ENCODE peak calls at places on chromosomes 5 and 9, in nine cellular contexts. One of them, this sample, is unnamed.

GRCh38 chr5:32233696-32234447 is 59.8 kb upstream of the GOLPH3 start:
- DNase-seq in cardiac fibroblast: peak; percentile 65
- DNase-seq in NB4: peak; percentile 93
- DNase-seq in progenitor cell of endocrine pancreas: no peak
- DNase-seq in gastrocnemius medialis: no peak
- DNase-seq in choroid plexus epithelial cell: peak; percentile 87
- DNase-seq in esophagus squamous epithelium: no peak
- DNase-seq in Calu3: peak; percentile 66
- DNase-seq in left lung: peak; percentile 50
- DNase-seq in this sample: peak; percentile 74

GRCh38 chr5:60494144-60494543 is 205.8 kb downstream of the DEPDC1B start:
- DNase-seq in gastrocnemius medialis: no peak
- DNase-seq in cardiac fibroblast: no peak
- DNase-seq in progenitor cell of endocrine pancreas: no peak
- DNase-seq in left lung: no peak
- DNase-seq in choroid plexus epithelial cell: no peak
- DNase-seq in esophagus squamous epithelium: no peak
- DNase-seq in Calu3: no peak
- DNase-seq in NB4: no peak
- DNase-seq in this sample: no peak

GRCh38 chr5:72531496-72532190 is 24.4 kb upstream of the ZNF366 start:
- DNase-seq in progenitor cell of endocrine pancreas: no peak
- DNase-seq in esophagus squamous epithelium: no peak
- DNase-seq in Calu3: no peak
- DNase-seq in gastrocnemius medialis: no peak
- DNase-seq in choroid plexus epithelial cell: peak; percentile 27
- DNase-seq in cardiac fibroblast: peak; percentile 64
- DNase-seq in NB4: no peak
- DNase-seq in left lung: no peak
- DNase-seq in this sample: peak; percentile 41

GRCh38 chr5:172350212-172351181 is 66.9 kb upstream of the UBTD2 start:
- DNase-seq in progenitor cell of endocrine pancreas: no peak
- DNase-seq in NB4: no peak
- DNase-seq in esophagus squamous epithelium: no peak
- DNase-seq in choroid plexus epithelial cell: no peak
- DNase-seq in left lung: no peak
- DNase-seq in cardiac fibroblast: no peak
- DNase-seq in Calu3: no peak
- DNase-seq in gastrocnemius medialis: no peak
- DNase-seq in this sample: no peak

GRCh38 chr5:160221082-160221481 is 8.2 kb upstream of the FABP6 start:
- DNase-seq in esophagus squamous epithelium: no peak
- DNase-seq in cardiac fibroblast: no peak
- DNase-seq in progenitor cell of endocrine pancreas: no peak
- DNase-seq in choroid plexus epithelial cell: no peak
- DNase-seq in gastrocnemius medialis: no peak
- DNase-seq in left lung: no peak
- DNase-seq in Calu3: no peak
- DNase-seq in NB4: no peak
- DNase-seq in this sample: no peak

GRCh38 chr5:141050622-141051525 is at the start of gene PCDHB1:
- DNase-seq in left lung: no peak
- DNase-seq in Calu3: no peak
- DNase-seq in esophagus squamous epithelium: no peak
- DNase-seq in progenitor cell of endocrine pancreas: no peak
- DNase-seq in choroid plexus epithelial cell: no peak
- DNase-seq in cardiac fibroblast: no peak
- DNase-seq in NB4: no peak
- DNase-seq in gastrocnemius medialis: no peak
- DNase-seq in this sample: no peak

GRCh38 chr9:20570086-20570485 is 52.2 kb downstream of the MLLT3 start:
- DNase-seq in Calu3: no peak
- DNase-seq in gastrocnemius medialis: no peak
- DNase-seq in esophagus squamous epithelium: no peak
- DNase-seq in choroid plexus epithelial cell: peak; percentile 29
- DNase-seq in left lung: no peak
- DNase-seq in NB4: no peak
- DNase-seq in progenitor cell of endocrine pancreas: no peak
- DNase-seq in cardiac fibroblast: no peak
- DNase-seq in this sample: peak; percentile 66

GRCh38 chr9:76486151-76486550 is 27.2 kb downstream of the GCNT1 start:
- DNase-seq in choroid plexus epithelial cell: peak; percentile 84
- DNase-seq in gastrocnemius medialis: no peak
- DNase-seq in Calu3: no peak
- DNase-seq in left lung: no peak
- DNase-seq in NB4: no peak
- DNase-seq in cardiac fibroblast: no peak
- DNase-seq in esophagus squamous epithelium: no peak
- DNase-seq in progenitor cell of endocrine pancreas: no peak
- DNase-seq in this sample: no peak

GRCh38 chr9:89635816-89636215 is 31.0 kb downstream of the GADD45G start:
- DNase-seq in progenitor cell of endocrine pancreas: no peak
- DNase-seq in left lung: no peak
- DNase-seq in cardiac fibroblast: no peak
- DNase-seq in esophagus squamous epithelium: no peak
- DNase-seq in NB4: no peak
- DNase-seq in Calu3: no peak
- DNase-seq in choroid plexus epithelial cell: no peak
- DNase-seq in gastrocnemius medialis: no peak
- DNase-seq in this sample: no peak

GRCh38 chr5:122842016-122842580 is 3.3 kb upstream of the SNX24 start:
- DNase-seq in gastrocnemius medialis: no peak
- DNase-seq in cardiac fibroblast: no peak
- DNase-seq in esophagus squamous epithelium: no peak
- DNase-seq in progenitor cell of endocrine pancreas: no peak
- DNase-seq in choroid plexus epithelial cell: no peak
- DNase-seq in NB4: no peak
- DNase-seq in left lung: no peak
- DNase-seq in Calu3: no peak
- DNase-seq in this sample: no peak

GRCh38 chr9:88567870-88568269 is 32.9 kb downstream of the NXNL2 start:
- DNase-seq in choroid plexus epithelial cell: no peak
- DNase-seq in esophagus squamous epithelium: no peak
- DNase-seq in NB4: no peak
- DNase-seq in progenitor cell of endocrine pancreas: no peak
- DNase-seq in left lung: no peak
- DNase-seq in Calu3: no peak
- DNase-seq in cardiac fibroblast: no peak
- DNase-seq in gastrocnemius medialis: no peak
- DNase-seq in this sample: no peak

GRCh38 chr5:32314658-32315057 is 1.9 kb upstream of the MTMR12 start:
- DNase-seq in gastrocnemius medialis: no peak
- DNase-seq in choroid plexus epithelial cell: no peak
- DNase-seq in Calu3: no peak
- DNase-seq in cardiac fibroblast: no peak
- DNase-seq in left lung: no peak
- DNase-seq in esophagus squamous epithelium: no peak
- DNase-seq in NB4: no peak
- DNase-seq in progenitor cell of endocrine pancreas: no peak
- DNase-seq in this sample: no peak

GRCh38 chr9:113712053-113712452 is 164.1 kb upstream of the ZNF618 start:
- DNase-seq in Calu3: no peak
- DNase-seq in gastrocnemius medialis: no peak
- DNase-seq in left lung: no peak
- DNase-seq in choroid plexus epithelial cell: peak; percentile 73
- DNase-seq in cardiac fibroblast: peak; percentile 28
- DNase-seq in progenitor cell of endocrine pancreas: no peak
- DNase-seq in NB4: no peak
- DNase-seq in esophagus squamous epithelium: no peak
- DNase-seq in this sample: no peak

GRCh38 chr9:3865373-3865772 is 339.6 kb upstream of the RFX3 start:
- DNase-seq in gastrocnemius medialis: no peak
- DNase-seq in choroid plexus epithelial cell: no peak
- DNase-seq in NB4: no peak
- DNase-seq in Calu3: no peak
- DNase-seq in progenitor cell of endocrine pancreas: no peak
- DNase-seq in left lung: no peak
- DNase-seq in cardiac fibroblast: peak; percentile 22
- DNase-seq in esophagus squamous epithelium: no peak
- DNase-seq in this sample: no peak

GRCh38 chr5:164324239-164324638 is 818.8 kb downstream of the MAT2B start:
- DNase-seq in left lung: no peak
- DNase-seq in choroid plexus epithelial cell: no peak
- DNase-seq in cardiac fibroblast: no peak
- DNase-seq in NB4: no peak
- DNase-seq in progenitor cell of endocrine pancreas: no peak
- DNase-seq in Calu3: no peak
- DNase-seq in gastrocnemius medialis: no peak
- DNase-seq in esophagus squamous epithelium: no peak
- DNase-seq in this sample: no peak

GRCh38 chr5:164326219-164326618 is 820.8 kb downstream of the MAT2B start:
- DNase-seq in progenitor cell of endocrine pancreas: no peak
- DNase-seq in esophagus squamous epithelium: no peak
- DNase-seq in Calu3: peak; percentile 8
- DNase-seq in NB4: peak; percentile 3
- DNase-seq in cardiac fibroblast: no peak
- DNase-seq in choroid plexus epithelial cell: no peak
- DNase-seq in gastrocnemius medialis: no peak
- DNase-seq in left lung: no peak
- DNase-seq in this sample: no peak
- TF ChIP-seq CTCF in progenitor cell of endocrine pancreas: no peak
- TF ChIP-seq CTCF in esophagus squamous epithelium: no peak
- TF ChIP-seq CTCF in Calu3: peak; percentile 47
- TF ChIP-seq CTCF in NB4: peak; percentile 47
- TF ChIP-seq CTCF in cardiac fibroblast: peak; percentile 33
- TF ChIP-seq CTCF in choroid plexus epithelial cell: peak; percentile 39
- TF ChIP-seq CTCF in gastrocnemius medialis: no peak
- TF ChIP-seq CTCF in left lung: no peak
- TF ChIP-seq CTCF in this sample: no peak

GRCh38 chr9:122806661-122807060 is 6.7 kb downstream of the OR1K1 start:
- DNase-seq in progenitor cell of endocrine pancreas: no peak
- DNase-seq in left lung: no peak
- DNase-seq in NB4: no peak
- DNase-seq in esophagus squamous epithelium: no peak
- DNase-seq in gastrocnemius medialis: no peak
- DNase-seq in choroid plexus epithelial cell: no peak
- DNase-seq in Calu3: no peak
- DNase-seq in cardiac fibroblast: no peak
- DNase-seq in this sample: no peak

GRCh38 chr9:122807271-122807900 is 7.5 kb downstream of the OR1K1 start:
- DNase-seq in left lung: no peak
- DNase-seq in cardiac fibroblast: no peak
- DNase-seq in esophagus squamous epithelium: no peak
- DNase-seq in progenitor cell of endocrine pancreas: no peak
- DNase-seq in gastrocnemius medialis: no peak
- DNase-seq in Calu3: no peak
- DNase-seq in NB4: no peak
- DNase-seq in choroid plexus epithelial cell: no peak
- DNase-seq in this sample: no peak

GRCh38 chr9:122812736-122813135 is 12.8 kb downstream of the OR1K1 start:
- DNase-seq in progenitor cell of endocrine pancreas: no peak
- DNase-seq in cardiac fibroblast: no peak
- DNase-seq in choroid plexus epithelial cell: no peak
- DNase-seq in left lung: no peak
- DNase-seq in gastrocnemius medialis: no peak
- DNase-seq in Calu3: no peak
- DNase-seq in esophagus squamous epithelium: no peak
- DNase-seq in NB4: no peak
- DNase-seq in this sample: no peak

GRCh38 chr9:122808141-122808540 is 8.2 kb downstream of the OR1K1 start:
- DNase-seq in Calu3: no peak
- DNase-seq in esophagus squamous epithelium: no peak
- DNase-seq in cardiac fibroblast: no peak
- DNase-seq in NB4: no peak
- DNase-seq in choroid plexus epithelial cell: no peak
- DNase-seq in progenitor cell of endocrine pancreas: no peak
- DNase-seq in left lung: no peak
- DNase-seq in gastrocnemius medialis: no peak
- DNase-seq in this sample: no peak

DNA sequence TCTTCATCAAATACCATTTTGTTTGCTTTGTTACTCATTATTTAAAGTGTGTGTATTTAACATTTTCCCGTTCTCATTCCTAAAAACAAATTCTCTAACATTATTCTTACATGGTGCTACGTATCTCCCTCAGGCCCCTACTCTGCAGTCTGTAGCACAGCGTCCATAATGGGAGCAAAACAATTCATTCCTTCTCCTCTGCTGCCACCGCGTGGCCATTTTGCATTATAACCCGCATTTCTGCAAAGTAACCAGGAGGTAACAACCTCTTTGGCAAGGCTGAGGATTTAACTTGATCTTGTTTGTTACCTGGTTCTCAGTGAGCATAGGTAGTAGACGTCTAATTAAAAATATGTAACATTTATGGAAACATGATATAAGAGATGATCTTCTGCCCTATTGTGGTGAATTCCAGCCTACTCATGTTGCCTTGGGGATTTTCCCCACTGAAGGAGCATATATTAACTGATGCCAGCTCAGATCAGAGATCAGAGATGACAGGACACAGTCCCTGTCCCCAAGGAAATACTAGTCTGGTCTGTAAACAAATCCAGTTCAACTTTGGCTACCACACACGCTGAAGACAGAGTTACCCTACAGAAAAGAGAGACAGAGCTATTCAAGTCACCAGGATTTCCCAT is 10.5 kb downstream of the OR1K1 start:
- DNase-seq in NB4: peak; percentile 78
- DNase-seq in choroid plexus epithelial cell: peak; percentile 85
- DNase-seq in Calu3: peak; percentile 59
- DNase-seq in gastrocnemius medialis: peak; percentile 35
- DNase-seq in esophagus squamous epithelium: no peak
- DNase-seq in cardiac fibroblast: peak; percentile 82
- DNase-seq in left lung: peak; percentile 60
- DNase-seq in progenitor cell of endocrine pancreas: peak; percentile 55
- DNase-seq in this sample: peak; percentile 73
- TF ChIP-seq CTCF in NB4: peak; percentile 44
- TF ChIP-seq CTCF in choroid plexus epithelial cell: peak; percentile 80
- TF ChIP-seq CTCF in Calu3: peak; percentile 63
- TF ChIP-seq CTCF in gastrocnemius medialis: peak; percentile 79
- TF ChIP-seq CTCF in esophagus squamous epithelium: peak; percentile 45
- TF ChIP-seq CTCF in cardiac fibroblast: peak; percentile 56
- TF ChIP-seq CTCF in left lung: peak; percentile 59
- TF ChIP-seq CTCF in progenitor cell of endocrine pancreas: peak; percentile 83
- TF ChIP-seq CTCF in this sample: peak; percentile 67

GRCh38 chr9:133862585-133863041 is 124.5 kb upstream of the SARDH start:
- DNase-seq in left lung: peak; percentile 79
- DNase-seq in choroid plexus epithelial cell: no peak
- DNase-seq in esophagus squamous epithelium: no peak
- DNase-seq in NB4: peak; percentile 28
- DNase-seq in progenitor cell of endocrine pancreas: no peak
- DNase-seq in cardiac fibroblast: no peak
- DNase-seq in gastrocnemius medialis: peak; percentile 40
- DNase-seq in Calu3: no peak
- DNase-seq in this sample: no peak
- TF ChIP-seq CTCF in left lung: no peak
- TF ChIP-seq CTCF in choroid plexus epithelial cell: no peak
- TF ChIP-seq CTCF in esophagus squamous epithelium: no peak
- TF ChIP-seq CTCF in NB4: no peak
- TF ChIP-seq CTCF in progenitor cell of endocrine pancreas: no peak
- TF ChIP-seq CTCF in cardiac fibroblast: no peak
- TF ChIP-seq CTCF in gastrocnemius medialis: no peak
- TF ChIP-seq CTCF in Calu3: no peak
- TF ChIP-seq CTCF in this sample: no peak

DNA sequence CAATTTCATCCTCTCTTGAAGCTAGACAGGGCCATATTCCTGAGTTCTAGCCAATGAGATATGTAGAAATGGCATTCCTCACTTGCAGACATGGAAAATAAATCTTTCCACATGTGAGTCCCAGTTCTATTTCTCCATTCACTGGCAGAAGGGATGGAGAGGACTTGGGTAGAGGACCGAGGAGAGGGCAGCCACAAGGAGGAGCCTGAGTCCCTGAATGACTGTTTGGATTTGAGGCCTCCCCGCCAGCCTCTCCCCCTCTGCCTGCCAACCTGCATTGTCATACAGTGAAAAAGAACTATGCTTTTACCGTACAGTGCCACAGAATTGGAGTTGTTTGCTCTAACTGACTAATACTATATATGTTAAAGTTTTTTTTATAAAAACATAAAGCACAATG is 583.0 kb upstream of the WWC1 start:
- DNase-seq in left lung: no peak
- DNase-seq in esophagus squamous epithelium: no peak
- DNase-seq in Calu3: no peak
- DNase-seq in gastrocnemius medialis: no peak
- DNase-seq in progenitor cell of endocrine pancreas: no peak
- DNase-seq in NB4: no peak
- DNase-seq in cardiac fibroblast: no peak
- DNase-seq in choroid plexus epithelial cell: no peak
- DNase-seq in this sample: no peak
- TF ChIP-seq CTCF in left lung: no peak
- TF ChIP-seq CTCF in esophagus squamous epithelium: no peak
- TF ChIP-seq CTCF in Calu3: no peak
- TF ChIP-seq CTCF in gastrocnemius medialis: no peak
- TF ChIP-seq CTCF in progenitor cell of endocrine pancreas: no peak
- TF ChIP-seq CTCF in NB4: no peak
- TF ChIP-seq CTCF in cardiac fibroblast: no peak
- TF ChIP-seq CTCF in choroid plexus epithelial cell: no peak
- TF ChIP-seq CTCF in this sample: no peak